ENCODE peak calls at places on chromosomes 2 and 18, in ten cellular contexts. A is tibial artery; C is A549; N is neural progenitor cell; G is H1; M is upper lobe of left lung; X is foreskin keratinocyte; Y is brain microvascular endothelial cell; W is spleen; I is CD4-positive, alpha-beta memory T cell. J is an unnamed sample.

GRCh38 chr2:188327518-188328205 is 36.0 kb downstream of the GULP1 start:
- DNase-seq in A (no peak), C (no peak), N (no peak), G (no peak), M (no peak), X (no peak), Y (no peak), W (no peak), I (no peak), J (no peak)

GRCh38 chr2:240640939-240641338 is 15.7 kb downstream of the GPR35 start:
- DNase-seq in A (no peak), C (peak), N (peak), G (peak), M (peak), X (no peak), Y (no peak), W (no peak), I (no peak), J (peak)

GRCh38 chr2:101223814-101224231 is 28.9 kb upstream of the CNOT11 start:
- DNase-seq in A (no peak), C (no peak), N (no peak), G (no peak), M (no peak), X (no peak), Y (no peak), W (no peak), I (peak), J (no peak)

GRCh38 chr18:25233582-25234362 is 118.2 kb downstream of the ZNF521 start:
- DNase-seq in A (no peak), C (no peak), N (no peak), G (no peak), M (no peak), X (no peak), Y (peak), W (no peak), I (no peak), J (no peak)

GRCh38 chr2:231563378-231563961 is 29.2 kb upstream of the TEX44 start:
- DNase-seq in A (no peak), C (peak), N (peak), G (peak), M (no peak), X (peak), Y (peak), W (no peak), I (no peak), J (peak)

GRCh38 chr18:48347756-48348326 is 61.3 kb downstream of the ZBTB7C start:
- DNase-seq in A (no peak), C (no peak), N (no peak), G (no peak), M (no peak), X (no peak), Y (no peak), W (no peak), I (no peak), J (no peak)

GRCh38 chr2:101999122-101999789 is 7.5 kb downstream of the IL1R2 start:
- DNase-seq in A (no peak), C (peak), N (no peak), G (no peak), M (no peak), X (peak), Y (no peak), W (no peak), I (no peak), J (no peak)

GRCh38 chr2:98870516-98871158 is 65.4 kb downstream of the CRACDL start:
- DNase-seq in A (no peak), C (no peak), N (peak), G (no peak), M (no peak), X (no peak), Y (no peak), W (no peak), I (no peak), J (no peak)

GRCh38 chr18:26461405-26461804 is 86.9 kb downstream of the KCTD1 start:
- DNase-seq in A (no peak), C (no peak), N (no peak), G (no peak), M (no peak), X (no peak), Y (no peak), W (no peak), I (no peak), J (no peak)

GRCh38 chr2:41136966-41137494 is 685.1 kb upstream of the SLC8A1 start:
- DNase-seq in A (no peak), C (no peak), N (no peak), G (no peak), M (no peak), X (no peak), Y (peak), W (no peak), I (no peak), J (no peak)

GRCh38 chr18:31500161-31500688 is 2.2 kb downstream of the DSG2 start:
- DNase-seq in A (no peak), C (no peak), N (no peak), G (no peak), M (no peak), X (no peak), Y (no peak), W (no peak), I (no peak), J (no peak)

GRCh38 chr2:130345091-130345490 is 2.4 kb downstream of the IMP4 start:
- DNase-seq in A (no peak), C (no peak), N (no peak), G (no peak), M (no peak), X (no peak), Y (no peak), W (no peak), I (no peak), J (no peak)

GRCh38 chr2:140597836-140598235 is 1533.0 kb downstream of the LRP1B start:
- DNase-seq in A (no peak), C (peak), N (peak), G (no peak), M (no peak), X (no peak), Y (no peak), W (no peak), I (no peak), J (no peak)

GRCh38 chr2:133600231-133600630 is 32.0 kb upstream of the NCKAP5 start:
- DNase-seq in A (no peak), C (no peak), N (peak), G (no peak), M (no peak), X (no peak), Y (no peak), W (no peak), I (no peak), J (no peak)

GRCh38 chr2:25491966-25492532 is 150.3 kb upstream of the DNMT3A start:
- DNase-seq in A (no peak), C (peak), N (no peak), G (no peak), M (no peak), X (no peak), Y (no peak), W (no peak), I (no peak), J (no peak)

GRCh38 chr2:60551241-60552095 is 2.0 kb downstream of the BCL11A start:
- DNase-seq in A (no peak), C (peak), N (peak), G (no peak), M (peak), X (peak), Y (no peak), W (peak), I (no peak), J (no peak)

GRCh38 chr2:12436483-12436882 is 280.3 kb upstream of the TRIB2 start:
- DNase-seq in A (no peak), C (no peak), N (no peak), G (no peak), M (no peak), X (no peak), Y (no peak), W (no peak), I (no peak), J (no peak)

GRCh38 chr2:49225126-49225525 is 70.8 kb upstream of the FSHR start:
- DNase-seq in A (no peak), C (no peak), N (no peak), G (no peak), M (no peak), X (no peak), Y (no peak), W (no peak), I (no peak), J (no peak)

GRCh38 chr2:57828221-57828620 is 218.4 kb upstream of the VRK2 start:
- DNase-seq in A (no peak), C (no peak), N (no peak), G (no peak), M (no peak), X (no peak), Y (no peak), W (peak), I (no peak), J (no peak)

GRCh38 chr2:169038338-169038757 is 7.2 kb upstream of the ABCB11 start:
- DNase-seq in A (no peak), C (peak), N (no peak), G (no peak), M (no peak), X (peak), Y (peak), W (no peak), I (no peak), J (no peak)

GRCh38 chr2:3827673-3828575 is 124.5 kb downstream of the DCDC2C start:
- DNase-seq in A (no peak), C (peak), N (peak), G (no peak), M (peak), X (peak), Y (peak), W (no peak), I (no peak), J (no peak)

GRCh38 chr2:23287250-23287704 is 97.7 kb upstream of the KLHL29 start:
- DNase-seq in A (no peak), C (no peak), N (peak), G (no peak), M (no peak), X (peak), Y (peak), W (no peak), I (no peak), J (no peak)

GRCh38 chr2:120669121-120669952 is 66.3 kb upstream of the GLI2 start:
- DNase-seq in A (no peak), C (peak), N (peak), G (no peak), M (peak), X (no peak), Y (no peak), W (no peak), I (no peak), J (peak)

GRCh38 chr2:35160871-35161270 is 1194.7 kb upstream of the CRIM1 start:
- DNase-seq in A (no peak), C (no peak), N (no peak), G (no peak), M (no peak), X (no peak), Y (no peak), W (no peak), I (no peak), J (no peak)

DNA sequence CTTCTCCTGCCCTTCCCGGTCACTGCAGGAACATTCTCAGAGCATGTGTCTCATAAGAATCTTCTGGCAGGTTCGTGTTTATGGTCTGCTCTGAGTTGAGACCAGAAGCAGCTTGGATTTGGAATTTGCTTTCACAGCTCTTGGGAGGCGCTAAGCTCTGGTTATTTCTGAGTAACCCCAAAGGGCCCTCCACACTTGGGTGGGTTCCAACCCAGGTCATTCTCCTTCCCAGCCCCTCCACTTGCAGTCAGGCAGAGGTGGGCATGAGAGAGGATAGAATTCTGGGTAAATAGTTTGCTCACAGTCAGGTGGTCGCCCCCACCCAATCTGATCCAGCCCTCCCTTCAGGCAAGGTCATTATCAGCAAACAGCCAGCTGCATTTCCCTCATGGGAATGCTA is 62.1 kb downstream of the SLC4A5 start:
- DNase-seq in A (no peak), C (no peak), N (no peak), G (no peak), M (no peak), X (no peak), Y (no peak), W (no peak), I (no peak), J (no peak)
- H3K27ac ChIP-seq in A (no peak), C (no peak), N (no peak), G (no peak), M (no peak), X (no peak), Y (no peak), W (no peak), I (no peak), J (no peak)

GRCh38 chr18:59697236-59697932 is at the start of gene CCBE1:
- DNase-seq in A (no peak), C (peak), N (peak), G (peak), M (peak), X (peak), Y (peak), W (no peak), I (no peak), J (peak)
- H3K27ac ChIP-seq in A (no peak), C (peak), N (no peak), G (no peak), M (peak), X (peak), Y (peak), W (no peak), I (no peak), J (no peak)

GRCh38 chr18:45590546-45590945 is 24.7 kb upstream of the SLC14A2 start:
- DNase-seq in A (no peak), C (no peak), N (no peak), G (no peak), M (no peak), X (no peak), Y (no peak), W (no peak), I (no peak), J (no peak)

GRCh38 chr18:45589559-45590041 is 25.7 kb upstream of the SLC14A2 start:
- DNase-seq in A (no peak), C (no peak), N (peak), G (no peak), M (no peak), X (no peak), Y (peak), W (no peak), I (no peak), J (no peak)

GRCh38 chr18:45588831-45589558 is 26.3 kb upstream of the SLC14A2 start:
- DNase-seq in A (no peak), C (no peak), N (no peak), G (no peak), M (no peak), X (no peak), Y (no peak), W (no peak), I (no peak), J (no peak)

GRCh38 chr18:45588284-45588683 is 27.0 kb upstream of the SLC14A2 start:
- DNase-seq in A (no peak), C (no peak), N (no peak), G (no peak), M (no peak), X (no peak), Y (no peak), W (no peak), I (no peak), J (no peak)

DNA sequence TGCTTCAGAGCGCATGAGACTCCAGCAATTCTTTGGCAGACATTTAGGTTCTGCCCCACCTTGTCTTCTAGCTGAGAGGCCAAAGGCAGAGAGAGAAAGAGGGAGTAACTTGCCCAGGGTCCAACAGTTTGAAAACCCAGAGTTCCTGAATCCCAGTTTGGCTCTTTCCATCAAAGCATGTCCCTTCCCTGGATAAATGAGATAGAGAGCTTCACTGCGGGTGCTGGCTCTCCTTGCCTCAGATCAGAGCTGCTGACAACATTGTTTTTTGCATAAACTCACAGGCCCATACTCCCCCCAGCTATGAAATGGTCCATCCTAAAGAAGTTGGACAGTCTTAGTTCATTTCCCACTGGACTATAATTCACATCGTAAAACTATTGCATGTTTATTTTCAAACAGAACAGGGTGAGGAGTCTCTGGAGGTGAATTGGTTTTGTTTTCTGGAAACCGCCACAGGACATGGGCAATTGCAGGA is 25.2 kb upstream of the SLC14A2 start:
- DNase-seq in A (no peak), C (no peak), N (no peak), G (no peak), M (no peak), X (no peak), Y (no peak), W (no peak), I (no peak), J (no peak)
- H3K27ac ChIP-seq in A (peak), C (no peak), N (no peak), G (no peak), M (peak), X (no peak), Y (peak), W (peak), I (no peak), J (no peak)

GRCh38 chr2:53512071-53512841 is 255.3 kb upstream of the CHAC2 start:
- DNase-seq in A (no peak), C (no peak), N (no peak), G (no peak), M (no peak), X (peak), Y (no peak), W (no peak), I (no peak), J (no peak)
- H3K27ac ChIP-seq in A (no peak), C (no peak), N (no peak), G (no peak), M (no peak), X (peak), Y (no peak), W (no peak), I (no peak), J (no peak)

GRCh38 chr18:62526098-62527025 is 3.5 kb downstream of the ZCCHC2 start:
- DNase-seq in A (peak), C (peak), N (peak), G (no peak), M (peak), X (peak), Y (peak), W (peak), I (peak), J (peak)

GRCh38 chr18:62531078-62531477 is 8.3 kb downstream of the ZCCHC2 start:
- DNase-seq in A (no peak), C (no peak), N (no peak), G (no peak), M (no peak), X (no peak), Y (no peak), W (no peak), I (no peak), J (no peak)

GRCh38 chr18:62525611-62526010 is 2.8 kb downstream of the ZCCHC2 start:
- DNase-seq in A (no peak), C (no peak), N (no peak), G (no peak), M (no peak), X (no peak), Y (no peak), W (no peak), I (no peak), J (no peak)

GRCh38 chr18:62531931-62532330 is 9.1 kb downstream of the ZCCHC2 start:
- DNase-seq in A (no peak), C (no peak), N (no peak), G (no peak), M (peak), X (no peak), Y (no peak), W (no peak), I (no peak), J (no peak)

DNA sequence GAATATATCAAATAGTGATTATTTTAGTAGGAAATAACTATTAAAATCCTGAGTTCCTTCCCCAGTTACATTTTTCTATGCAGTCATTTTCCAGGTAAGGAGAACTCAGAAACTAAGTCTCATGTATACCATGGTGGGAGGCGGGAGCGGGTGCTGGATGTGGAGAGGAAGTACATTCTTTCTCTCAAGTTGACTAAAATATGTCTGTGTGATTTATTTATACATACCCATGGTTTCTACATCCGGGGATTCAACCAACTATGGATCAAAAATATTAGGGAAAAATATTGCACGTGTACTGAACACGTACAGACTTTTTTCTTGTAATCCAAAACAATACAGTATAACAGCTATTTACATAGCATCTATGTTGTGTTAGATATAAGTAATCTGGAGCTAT is 6.8 kb downstream of the ZCCHC2 start:
- DNase-seq in A (no peak), C (no peak), N (no peak), G (no peak), M (no peak), X (no peak), Y (peak), W (no peak), I (no peak), J (no peak)
- H3K27ac ChIP-seq in A (peak), C (no peak), N (no peak), G (no peak), M (no peak), X (no peak), Y (no peak), W (no peak), I (no peak), J (no peak)

DNA sequence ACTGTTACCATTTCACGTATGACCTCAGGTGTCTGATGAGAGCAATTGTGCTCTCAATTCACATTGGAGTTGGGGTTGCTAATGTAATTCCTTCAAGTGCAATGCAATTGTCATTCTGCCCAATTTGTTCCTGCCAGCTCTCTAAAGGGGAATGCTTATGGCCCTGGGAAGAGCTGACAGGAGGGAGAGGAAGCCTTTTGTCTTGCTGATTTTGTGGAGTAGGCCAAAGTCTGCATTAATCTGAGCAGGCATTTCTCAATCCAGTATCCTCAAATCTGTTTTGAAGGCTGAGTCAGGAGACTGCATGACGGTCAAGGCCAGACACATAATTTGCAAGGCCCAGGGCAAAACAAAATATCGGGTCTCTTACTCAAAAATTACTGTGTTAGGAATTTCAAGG is 326.4 kb upstream of the SPHKAP start:
- DNase-seq in A (no peak), C (no peak), N (peak), G (peak), M (no peak), X (no peak), Y (no peak), W (no peak), I (no peak), J (no peak)
- H3K27ac ChIP-seq in A (no peak), C (no peak), N (no peak), G (peak), M (no peak), X (no peak), Y (no peak), W (no peak), I (no peak), J (no peak)

GRCh38 chr2:233976087-233976486 is 58.9 kb downstream of the TRPM8 start:
- DNase-seq in A (no peak), C (no peak), N (no peak), G (no peak), M (no peak), X (no peak), Y (no peak), W (no peak), I (no peak), J (no peak)
- H3K27ac ChIP-seq in A (no peak), C (peak), N (no peak), G (no peak), M (no peak), X (no peak), Y (no peak), W (no peak), I (no peak), J (no peak)

DNA sequence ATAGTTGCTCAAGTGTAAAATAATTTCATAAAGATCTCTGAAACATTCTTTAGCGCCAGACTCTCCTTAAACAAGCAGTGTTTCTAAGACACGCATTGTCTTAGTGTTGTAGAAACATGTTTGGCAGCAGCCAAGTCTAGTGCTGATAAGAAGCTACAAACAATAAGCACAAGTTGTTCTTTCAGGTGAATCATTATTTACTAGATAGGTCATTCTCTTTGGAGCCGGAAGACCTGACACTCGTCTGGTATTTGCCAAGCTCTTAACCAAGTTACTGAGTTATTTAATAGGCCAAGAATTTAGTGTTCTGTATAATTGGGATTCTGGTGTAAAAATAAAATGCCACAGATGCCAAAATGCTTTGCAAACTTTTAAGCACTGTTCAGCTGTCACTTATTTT is 852.1 kb downstream of the CPS1 start:
- DNase-seq in A (no peak), C (peak), N (peak), G (no peak), M (no peak), X (peak), Y (peak), W (no peak), I (no peak), J (no peak)
- H3K27ac ChIP-seq in A (no peak), C (peak), N (peak), G (no peak), M (no peak), X (peak), Y (no peak), W (no peak), I (no peak), J (no peak)